ENCODE peak calls at places on chromosomes 6 and 20, in five cellular contexts. H is neuronal stem cell, M is mesendoderm, B is H1, Y is H9. G is an unnamed sample.

GRCh38 chr6:15366003-15366535 is 120.2 kb downstream of the JARID2 start:
- DNase-seq in B (no peak), M (no peak), H (no peak), Y (no peak), G (no peak)

GRCh38 chr6:138160329-138161117 is 1.2 kb upstream of the ARFGEF3 start:
- DNase-seq in H (no peak), M (peak; percentile 4), B (no peak), Y (no peak), G (no peak)

GRCh38 chr6:163356324-163356723 is 58.2 kb upstream of the QKI start:
- DNase-seq in M (no peak), B (no peak), Y (peak; percentile 64), H (no peak), G (peak; percentile 71)

GRCh38 chr6:161242779-161243693 is 30.8 kb downstream of the AGPAT4 start:
- DNase-seq in B (peak; percentile 57), H (peak; percentile 45), M (peak; percentile 94), Y (peak; percentile 87), G (peak; percentile 41)

GRCh38 chr20:23257848-23258746 is 92.5 kb upstream of the NXT1 start:
- DNase-seq in M (peak; percentile 54), Y (no peak), H (no peak), B (no peak), G (peak; percentile 88)

GRCh38 chr6:130412556-130413290 is 46.9 kb downstream of the TMEM200A start:
- DNase-seq in H (no peak), B (no peak), M (no peak), Y (no peak), G (peak; percentile 21)

GRCh38 chr6:121260651-121261102 is 73.6 kb downstream of the TBC1D32 start:
- DNase-seq in H (no peak), B (no peak), M (no peak), Y (no peak), G (peak; percentile 35)

GRCh38 chr20:64077094-64077493 is 2.2 kb downstream of the RGS19 start:
- DNase-seq in M (no peak), Y (no peak), H (no peak), B (no peak), G (no peak)

GRCh38 chr20:51767018-51767866 is 948 bp downstream of the ATP9A start:
- DNase-seq in M (peak; percentile 86), B (peak; percentile 67), H (peak; percentile 39), Y (peak; percentile 95), G (no peak)

GRCh38 chr6:56999049-56999448 is 44.1 kb downstream of the BEND6 start:
- DNase-seq in B (no peak), Y (no peak), H (no peak), M (no peak), G (no peak)

GRCh38 chr20:19688031-19688806 is 69.8 kb upstream of the RIN2 start:
- DNase-seq in M (peak; percentile 79), B (peak; percentile 34), H (no peak), Y (peak; percentile 79), G (peak; percentile 92)

GRCh38 chr20:24863356-24863755 is 85.7 kb upstream of the CST7 start:
- DNase-seq in B (no peak), Y (no peak), M (no peak), H (no peak), G (peak; percentile 55)

GRCh38 chr6:148628251-148628650 is 118.6 kb upstream of the UST start:
- DNase-seq in B (no peak), Y (no peak), H (no peak), M (no peak), G (no peak)

GRCh38 chr6:14881399-14881798 is 364.5 kb upstream of the JARID2 start:
- DNase-seq in Y (no peak), M (no peak), H (no peak), B (no peak), G (peak; percentile 87)

GRCh38 chr20:63966944-63967322 is 2.8 kb downstream of the ZNF512B start:
- DNase-seq in B (no peak), Y (no peak), H (no peak), M (no peak), G (no peak)

GRCh38 chr6:98769546-98769945 is 64.8 kb upstream of the POU3F2 start:
- DNase-seq in B (no peak), Y (peak; percentile 46), H (no peak), M (peak; percentile 76), G (peak; percentile 4)

GRCh38 chr6:164262348-164262747 is 847.8 kb downstream of the QKI start:
- DNase-seq in Y (no peak), H (no peak), M (no peak), B (no peak), G (no peak)

GRCh38 chr20:362271-363254 is 15.7 kb downstream of the NRSN2 start:
- DNase-seq in B (no peak), Y (peak; percentile 50), M (peak; percentile 61), H (no peak), G (peak; percentile 83)

GRCh38 chr6:159692303-159693127 is 526 bp downstream of the SOD2 start:
- DNase-seq in B (no peak), M (peak; percentile 61), Y (peak; percentile 46), H (peak; percentile 27), G (peak; percentile 42)

GRCh38 chr6:138105446-138105845 is 1.8 kb downstream of the PERP start:
- DNase-seq in B (no peak), Y (no peak), H (no peak), M (peak; percentile 27), G (no peak)

GRCh38 chr20:4170621-4171537 is 155.5 kb upstream of the RNF24 start:
- DNase-seq in M (no peak), H (no peak), Y (no peak), B (no peak), G (no peak)

GRCh38 chr20:6848992-6849391 is 81.5 kb downstream of the BMP2 start:
- DNase-seq in Y (no peak), B (no peak), H (no peak), M (peak; percentile 97), G (no peak)

GRCh38 chr6:145352382-145353080 is 382.8 kb downstream of the EPM2A start:
- DNase-seq in Y (no peak), M (peak; percentile 50), H (no peak), B (no peak), G (no peak)

DNA sequence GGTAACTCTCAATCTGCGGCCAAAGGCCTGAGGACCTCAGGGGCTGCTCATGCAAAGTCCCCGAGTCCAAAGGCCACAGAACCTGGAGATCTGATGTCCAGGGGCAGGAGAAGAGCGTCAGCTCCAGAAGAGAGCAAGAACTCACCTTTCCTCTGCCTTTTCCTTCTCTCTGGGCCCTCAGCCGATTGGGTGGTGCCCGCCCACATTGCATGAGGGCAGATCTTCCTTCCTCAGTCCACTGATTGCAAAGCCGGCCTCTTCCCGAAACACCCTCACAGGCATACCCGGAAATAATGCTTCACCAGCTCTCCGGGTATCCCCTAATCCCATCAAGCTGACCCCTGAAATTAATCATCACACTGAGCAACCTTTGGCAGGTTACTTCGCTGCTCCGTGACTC is 33.4 kb downstream of the SPDEF start:
- DNase-seq in M (no peak), Y (no peak), B (no peak), H (no peak), G (no peak)
- H2BK15ac ChIP-seq in M (no peak overlapping the region), Y (no peak overlapping the region), B (no peak overlapping the region), H (no peak overlapping the region), G (no peak overlapping the region)

GRCh38 chr6:143902827-143903226 is 38.6 kb downstream of the ZC2HC1B start:
- DNase-seq in Y (no peak), M (peak; percentile 4), H (no peak), B (no peak), G (no peak)
- H2BK15ac ChIP-seq in Y (no peak overlapping the region), M (no peak overlapping the region), H (no peak overlapping the region), B (no peak overlapping the region), G (no peak overlapping the region)

GRCh38 chr6:45505470-45505869 is 127.7 kb upstream of the SUPT3H start:
- DNase-seq in H (no peak), M (no peak), B (no peak), Y (no peak), G (no peak)

GRCh38 chr6:45504947-45505346 is 127.2 kb upstream of the SUPT3H start:
- DNase-seq in H (peak; percentile 49), Y (peak; percentile 79), M (peak; percentile 93), B (no peak), G (peak; percentile 98)

GRCh38 chr6:45498620-45499019 is 120.9 kb upstream of the SUPT3H start:
- DNase-seq in H (no peak), M (no peak), B (no peak), Y (no peak), G (peak; percentile 22)

GRCh38 chr6:45500924-45501816 is 123.4 kb upstream of the SUPT3H start:
- DNase-seq in M (peak; percentile 91), H (no peak), Y (peak; percentile 75), B (no peak), G (no peak)

DNA sequence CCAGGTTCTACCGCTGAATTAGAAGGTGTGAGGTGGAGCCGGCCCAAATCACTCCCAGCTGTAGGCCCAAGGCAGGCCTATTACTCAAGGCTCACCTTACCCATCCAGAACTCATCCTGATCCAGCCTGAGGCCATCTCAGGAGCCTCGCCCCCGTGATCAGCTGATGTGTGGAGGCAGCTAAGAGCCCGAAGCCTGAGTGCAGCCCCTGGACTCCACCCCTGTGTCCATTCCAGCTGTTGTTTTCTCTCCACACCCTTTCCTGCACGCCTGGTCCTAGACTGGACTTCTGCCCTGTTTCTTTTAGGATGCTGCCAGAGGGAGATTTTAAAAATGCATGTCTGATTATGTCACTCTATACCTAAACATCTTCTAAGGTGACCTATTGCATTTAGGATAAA is 124.7 kb upstream of the SUPT3H start:
- DNase-seq in M (no peak), B (no peak), Y (no peak), H (no peak), G (no peak)
- H2BK15ac ChIP-seq in M (no peak overlapping the region), B (no peak overlapping the region), Y (no peak overlapping the region), H (no peak overlapping the region), G (peak overlapping the region; percentile 5)

DNA sequence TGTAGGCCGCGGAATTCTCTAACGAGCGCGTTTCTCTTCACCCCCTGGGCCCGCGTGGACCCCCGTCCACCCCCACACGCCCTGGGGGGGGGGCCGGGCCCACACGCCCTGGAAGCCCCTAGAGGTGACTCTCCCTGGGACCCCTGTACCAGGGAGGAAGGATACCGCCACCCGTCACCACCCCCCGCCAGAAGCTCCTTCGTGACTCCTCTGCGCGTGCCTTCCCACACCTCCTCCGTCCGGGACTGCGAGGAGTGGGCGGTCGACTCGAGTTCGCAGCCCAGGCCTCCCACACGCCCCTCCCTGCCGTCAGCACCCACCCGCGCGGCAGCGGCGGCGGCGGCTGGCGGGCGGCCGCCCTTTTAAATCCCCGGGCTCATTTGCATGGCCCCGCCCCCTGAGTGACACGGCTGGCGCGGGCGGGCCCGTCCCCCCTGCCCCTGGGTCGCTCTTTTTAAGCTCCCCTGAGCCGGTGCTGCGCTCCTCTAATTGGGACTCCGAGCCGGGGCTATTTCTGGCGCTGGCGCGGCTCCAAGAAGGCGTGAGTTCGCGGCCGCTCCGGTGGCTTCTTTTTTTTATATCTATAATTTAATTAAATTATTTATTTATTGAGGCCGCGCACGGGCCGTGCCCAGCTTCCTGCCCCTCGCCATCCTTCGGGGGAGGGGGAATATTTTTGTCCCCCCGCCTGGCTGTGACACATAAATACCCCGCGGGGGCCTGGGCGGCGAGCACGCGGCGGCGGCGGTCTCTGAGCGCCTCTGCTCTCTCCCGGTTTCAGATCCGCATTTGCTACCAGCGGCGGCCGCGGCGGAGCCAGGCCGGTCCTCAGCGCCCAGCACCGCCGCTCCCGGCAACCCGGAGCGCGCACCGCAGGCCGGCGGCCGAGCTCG is at the start of gene HMGA1:
- DNase-seq in H (peak; percentile 91), Y (peak; percentile 83), M (peak; percentile 96), B (no peak), G (peak; percentile 86)
- H2BK15ac ChIP-seq in H (no peak within 1 kb of the TSS), Y (no peak within 1 kb of the TSS), M (no peak within 1 kb of the TSS), B (no peak within 1 kb of the TSS), G (peak within 1 kb of the TSS; percentile 38)

G was measured in IMR-90.